ENCODE peak calls at places on chromosomes 1 and 21, in five cellular contexts. I, F, C, H and V are unnamed samples.

GRCh38 chr1:29122987-29123870 is 474 bp downstream of the TMEM200B start:
- DNase-seq in H (no peak), C (no peak), I (no peak), F (peak), V (peak)

GRCh38 chr1:88891318-88892145 is at the start of gene GTF2B:
- DNase-seq in H (peak), C (peak), I (peak), F (peak), V (peak)

GRCh38 chr1:234987415-234988159 is 141.1 kb downstream of the TOMM20 start:
- DNase-seq in F (peak), C (peak), I (no peak), H (no peak), V (no peak)

GRCh38 chr1:147202576-147202975 is 22.6 kb downstream of the FMO5 start:
- DNase-seq in H (no peak), F (no peak), C (no peak), I (no peak), V (no peak)

GRCh38 chr1:30673395-30673794 is 50.0 kb downstream of the MATN1 start:
- DNase-seq in I (no peak), H (no peak), F (no peak), C (no peak), V (no peak)

GRCh38 chr21:40841524-40842196 is 5.3 kb downstream of the DSCAM start:
- DNase-seq in I (no peak), C (peak), F (peak), H (no peak), V (peak)

GRCh38 chr1:108590947-108591346 is 31.0 kb downstream of the EEIG2 start:
- DNase-seq in C (peak), H (no peak), F (peak), I (no peak), V (no peak)

GRCh38 chr1:182829285-182829932 is 9.7 kb upstream of the DHX9 start:
- DNase-seq in H (no peak), I (no peak), F (no peak), C (no peak), V (no peak)

GRCh38 chr21:41210405-41211040 is 42.6 kb downstream of the BACE2 start:
- DNase-seq in F (peak), H (no peak), I (no peak), C (no peak), V (no peak)

GRCh38 chr1:43850599-43851233 is 82.9 kb upstream of the ARTN start:
- DNase-seq in I (no peak), C (no peak), F (no peak), H (no peak), V (no peak)

GRCh38 chr1:31064685-31065309 is 720 bp downstream of the PUM1 start:
- DNase-seq in F (no peak), H (no peak), I (peak), C (peak), V (peak)

GRCh38 chr1:231162300-231162969 is 577 bp downstream of the TRIM67 start:
- DNase-seq in C (peak), H (no peak), F (peak), I (peak), V (peak)

GRCh38 chr1:178166625-178167024 is 72.7 kb downstream of the RASAL2 start:
- DNase-seq in H (no peak), F (no peak), C (no peak), I (no peak), V (no peak)

GRCh38 chr21:44871576-44872265 is 1.8 kb downstream of the PTTG1IP start:
- DNase-seq in F (no peak), H (no peak), I (no peak), C (no peak), V (no peak)

GRCh38 chr21:37804001-37804400 is 112.3 kb downstream of the KCNJ6 start:
- DNase-seq in F (no peak), I (no peak), H (no peak), C (no peak), V (no peak)

GRCh38 chr1:17375651-17376050 is 3.7 kb downstream of the PADI6 start:
- DNase-seq in F (no peak), I (no peak), H (no peak), C (no peak), V (no peak)

GRCh38 chr1:94922756-94923465 is 4.0 kb downstream of the CNN3 start:
- DNase-seq in I (no peak), C (no peak), F (no peak), H (no peak), V (no peak)

GRCh38 chr1:17765444-17766411 is 10.6 kb downstream of the ACTL8 start:
- DNase-seq in C (peak), H (no peak), I (no peak), F (no peak), V (no peak)

GRCh38 chr1:8510041-8510823 is 192.3 kb downstream of the SLC45A1 start:
- DNase-seq in F (no peak), C (no peak), I (no peak), H (no peak), V (no peak)

GRCh38 chr21:38267136-38267535 is 10.3 kb downstream of the KCNJ15 start:
- DNase-seq in I (no peak), C (no peak), F (no peak), H (no peak), V (no peak)

GRCh38 chr1:2646837-2647236 is 14.0 kb upstream of the MMEL1 start:
- DNase-seq in C (no peak), H (no peak), I (no peak), F (no peak), V (no peak)

GRCh38 chr1:211735208-211736170 is 60.1 kb upstream of the NEK2 start:
- DNase-seq in F (no peak), I (peak), H (peak), C (peak), V (peak)

GRCh38 chr1:204758601-204759000 is 73.1 kb upstream of the LRRN2 start:
- DNase-seq in C (no peak), I (no peak), H (no peak), F (no peak), V (no peak)

GRCh38 chr1:3543076-3544049 is 67.9 kb downstream of the MEGF6 start:
- DNase-seq in F (no peak), I (no peak), H (no peak), C (peak), V (peak)

GRCh38 chr1:180925471-180926051 is 12.9 kb downstream of the KIAA1614 start:
- DNase-seq in C (no peak), I (no peak), H (no peak), F (peak), V (no peak)

GRCh38 chr1:16017461-16018303 is at the start of gene HSPB7:
- DNase-seq in I (peak), C (no peak), F (peak), H (no peak), V (peak)

GRCh38 chr1:17066530-17067426 is 12.9 kb upstream of the SDHB start:
- DNase-seq in F (no peak), H (no peak), C (no peak), I (no peak), V (no peak)

DNA sequence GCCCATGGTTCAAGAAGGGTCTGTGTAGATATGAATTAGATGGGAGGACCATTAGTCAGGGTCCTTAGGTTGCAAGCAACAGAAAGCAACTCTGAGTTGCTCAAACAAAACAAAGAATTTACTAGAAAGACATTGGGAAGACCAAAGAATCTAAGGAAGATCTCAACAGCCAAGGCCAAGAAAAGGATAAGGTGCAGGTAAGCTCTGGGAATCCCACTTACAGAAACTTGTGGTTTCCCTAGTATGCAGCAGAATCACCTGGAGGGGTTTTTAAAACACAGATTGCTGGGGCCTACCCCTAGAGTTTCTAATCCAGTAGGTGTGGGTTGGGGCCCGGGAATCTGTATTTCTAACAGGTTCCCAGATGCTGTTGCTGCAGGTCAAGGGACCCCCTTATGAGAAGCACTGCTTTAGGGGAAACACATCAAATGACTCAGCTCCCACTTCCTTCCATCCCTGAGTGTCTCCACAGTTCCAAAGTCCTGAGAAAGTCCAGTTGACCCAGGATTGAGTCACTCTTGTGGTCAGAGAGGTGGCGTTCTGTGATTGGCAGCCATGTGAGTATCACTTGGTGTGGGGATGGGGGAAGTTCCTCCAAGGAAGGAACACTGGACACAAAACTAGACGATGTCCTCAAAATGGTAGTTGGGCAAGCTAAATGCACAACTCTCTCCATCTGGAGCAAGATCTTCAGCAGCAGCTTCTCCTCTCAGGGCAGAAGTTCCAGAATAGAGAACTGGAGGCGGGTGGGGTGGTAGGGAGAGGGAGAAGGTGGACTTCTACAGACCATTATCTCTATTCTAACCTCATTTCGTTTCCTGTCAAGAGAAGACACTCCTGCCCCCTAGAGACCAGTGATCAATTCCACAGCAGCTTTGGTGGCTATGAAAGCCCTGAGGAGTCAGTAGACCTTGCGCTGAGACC is 24.2 kb upstream of the EYA3 start:
- DNase-seq in I (peak), F (peak), C (no peak), H (no peak), V (no peak)
- TF ChIP-seq REST in I (no peak), F (no peak), C (no peak), H (no peak), V (no peak)

DNA sequence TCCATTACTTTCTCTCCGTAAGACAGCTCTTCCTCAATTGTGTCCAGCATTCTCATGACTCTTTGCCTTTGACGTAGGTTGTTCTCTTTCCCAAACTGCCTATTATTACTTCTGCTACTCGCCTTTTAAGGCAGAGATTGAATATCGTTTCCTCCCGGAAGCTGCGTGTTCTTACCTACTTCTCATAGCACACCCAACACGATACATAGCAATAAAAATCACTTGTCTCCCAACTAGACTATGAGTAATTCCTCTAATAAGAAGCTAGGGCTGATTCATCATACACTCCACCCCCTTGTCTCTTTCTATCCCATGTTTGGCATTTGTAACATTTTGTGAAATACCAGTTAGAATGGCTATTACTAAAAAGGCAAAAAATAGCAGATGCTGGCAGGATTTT is 55.8 kb upstream of the SGIP1 start:
- DNase-seq in F (no peak), C (peak), H (no peak), I (no peak), V (no peak)
- TF ChIP-seq REST in F (no peak), C (no peak), H (no peak), I (no peak), V (no peak)

GRCh38 chr1:52533710-52534109 is 19.2 kb downstream of the TUT4 start:
- DNase-seq in I (no peak), H (no peak), C (no peak), F (no peak), V (no peak)

GRCh38 chr1:52530563-52531144 is 22.2 kb downstream of the TUT4 start:
- DNase-seq in F (no peak), H (no peak), C (no peak), I (no peak), V (no peak)

GRCh38 chr1:52531473-52531872 is 21.4 kb downstream of the TUT4 start:
- DNase-seq in I (no peak), H (no peak), C (no peak), F (no peak), V (no peak)

GRCh38 chr1:52532732-52533327 is 20.1 kb downstream of the TUT4 start:
- DNase-seq in H (no peak), C (no peak), F (no peak), I (no peak), V (no peak)

GRCh38 chr1:52532247-52532646 is 20.6 kb downstream of the TUT4 start:
- DNase-seq in C (no peak), I (no peak), F (no peak), H (no peak), V (no peak)
- TF ChIP-seq REST in C (no peak), I (no peak), F (no peak), H (no peak), V (no peak)

GRCh38 chr1:51170342-51170741 is 65.7 kb upstream of the RNF11 start:
- DNase-seq in I (no peak), C (no peak), H (peak), F (no peak), V (no peak)
- TF ChIP-seq REST in I (no peak), C (no peak), H (no peak), F (no peak), V (no peak)

DNA sequence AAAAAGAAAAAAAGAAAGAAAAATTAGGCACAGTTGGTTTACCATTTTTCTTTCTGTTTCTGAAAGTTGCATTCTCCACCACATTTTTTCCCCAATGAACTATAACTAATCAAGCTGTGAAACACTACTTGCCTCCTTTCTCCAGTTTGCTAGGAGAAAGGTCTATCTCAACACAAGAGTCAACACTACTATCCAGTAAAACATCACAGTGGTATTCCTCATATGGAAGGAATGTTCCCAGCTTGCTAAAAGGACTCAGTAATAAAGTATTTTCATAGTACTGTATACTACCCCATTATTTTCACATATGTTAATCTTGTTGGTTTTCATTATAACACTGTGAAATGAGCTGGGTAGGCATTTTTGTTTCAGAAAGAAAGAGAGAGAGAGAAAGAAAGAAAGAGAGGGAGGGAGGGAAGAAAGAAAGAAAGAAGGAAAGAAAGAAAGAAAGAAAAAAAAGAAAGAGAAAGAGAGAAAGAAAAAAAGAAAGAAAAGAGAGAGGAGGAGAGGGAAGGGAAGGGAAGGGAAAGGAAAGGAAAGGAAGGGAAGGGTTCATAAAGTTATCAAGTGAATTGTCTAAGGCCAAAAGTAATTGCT is 7.9 kb downstream of the PTGER3 start:
- DNase-seq in I (no peak), H (no peak), F (no peak), C (no peak), V (no peak)
- TF ChIP-seq REST in I (no peak), H (no peak), F (no peak), C (no peak), V (no peak)

GRCh38 chr1:209433649-209434031 is 149.9 kb upstream of the CAMK1G start:
- DNase-seq in H (no peak), F (no peak), I (no peak), C (no peak), V (no peak)

GRCh38 chr1:209432443-209432825 is 151.1 kb upstream of the CAMK1G start:
- DNase-seq in C (no peak), F (no peak), I (no peak), H (no peak), V (no peak)

GRCh38 chr1:209434631-209435217 is 148.8 kb upstream of the CAMK1G start:
- DNase-seq in C (no peak), H (no peak), F (no peak), I (no peak), V (no peak)

GRCh38 chr1:209434066-209434465 is 149.4 kb upstream of the CAMK1G start:
- DNase-seq in C (no peak), H (no peak), F (no peak), I (no peak), V (no peak)

GRCh38 chr1:209435654-209436566 is 147.6 kb upstream of the CAMK1G start:
- DNase-seq in C (peak), I (peak), H (peak), F (peak), V (peak)
- TF ChIP-seq REST in C (no peak), I (no peak), H (no peak), F (no peak), V (no peak)

GRCh38 chr1:201655910-201656669 is 117.2 kb downstream of the NAV1 start:
- DNase-seq in F (no peak), C (no peak), H (no peak), I (no peak), V (no peak)

GRCh38 chr1:201655243-201655642 is 116.3 kb downstream of the NAV1 start:
- DNase-seq in F (peak), C (no peak), H (no peak), I (peak), V (peak)

GRCh38 chr1:201659576-201659975 is 120.6 kb downstream of the NAV1 start:
- DNase-seq in I (no peak), H (no peak), F (no peak), C (no peak), V (no peak)

GRCh38 chr1:201653883-201654282 is 115.0 kb downstream of the NAV1 start:
- DNase-seq in C (no peak), F (no peak), I (no peak), H (no peak), V (no peak)

GRCh38 chr1:201656670-201657032 is 117.7 kb downstream of the NAV1 start:
- DNase-seq in H (no peak), I (no peak), F (no peak), C (no peak), V (peak)
- TF ChIP-seq REST in H (no peak), I (no peak), F (no peak), C (no peak), V (no peak)